ENCODE peak calls at places on chromosomes 5 and 9, in four cellular contexts. J is right cardiac atrium, D is heart left ventricle, Y is body of pancreas. O is an unnamed sample.
A peak's percentile ranks its signal among the peaks of the same experiment; 100 is the strongest.

GRCh38 chr5:99285606-99286005 is 356.8 kb upstream of the CHD1 start:
- DNase-seq in Y (peak; percentile 13), D (no peak), J (no peak), O (no peak)

GRCh38 chr5:50553560-50553984 is 112.5 kb upstream of the EMB start:
- DNase-seq in D (no peak), J (peak; percentile 11), Y (no peak), O (no peak)

GRCh38 chr5:151953833-151954232 is 29.2 kb upstream of the GLRA1 start:
- DNase-seq in Y (no peak), D (no peak), J (no peak), O (no peak)

GRCh38 chr9:137487454-137488329 is 28.6 kb upstream of the NSMF start:
- DNase-seq in Y (peak; percentile 25), J (no peak), D (no peak), O (no peak)

GRCh38 chr9:113210815-113211214 is 10.3 kb downstream of the FKBP15 start:
- DNase-seq in Y (peak; percentile 42), J (no peak), D (no peak), O (no peak)

GRCh38 chr9:25519286-25519685 is 159.0 kb downstream of the TUSC1 start:
- DNase-seq in D (no peak), Y (no peak), J (no peak), O (no peak)

GRCh38 chr5:38413696-38414095 is 142.8 kb downstream of the LIFR start:
- DNase-seq in D (no peak), Y (no peak), J (no peak), O (no peak)

GRCh38 chr5:154506049-154506715 is 28.2 kb upstream of the HAND1 start:
- DNase-seq in J (no peak), D (no peak), Y (no peak), O (no peak)

GRCh38 chr9:92482336-92482735 is at the start of gene ASPN:
- DNase-seq in Y (no peak), D (no peak), J (no peak), O (no peak)

GRCh38 chr5:121870489-121870888 is 18.8 kb downstream of the FTMT start:
- DNase-seq in J (no peak), D (no peak), Y (no peak), O (no peak)

GRCh38 chr5:127040779-127041520 is 10.6 kb upstream of the MARCHF3 start:
- DNase-seq in J (peak; percentile 19), Y (peak; percentile 8), D (no peak), O (peak; percentile 56)

GRCh38 chr5:149053027-149053705 is 9.7 kb downstream of the SH3TC2 start:
- DNase-seq in D (no peak), J (no peak), Y (no peak), O (no peak)

GRCh38 chr5:37717613-37718431 is 122.0 kb downstream of the GDNF start:
- DNase-seq in J (peak; percentile 25), Y (peak; percentile 74), D (peak; percentile 19), O (peak; percentile 80)

GRCh38 chr9:133569891-133570651 is 35.6 kb downstream of the ADAMTSL2 start:
- DNase-seq in J (no peak), D (no peak), Y (no peak), O (no peak)

GRCh38 chr5:73119492-73120157 is 750 bp upstream of the TMEM171 start:
- DNase-seq in D (no peak), J (no peak), Y (peak; percentile 75), O (peak; percentile 75)

GRCh38 chr5:176793343-176793699 is 17.0 kb upstream of the UNC5A start:
- DNase-seq in D (no peak), J (no peak), Y (no peak), O (no peak)

GRCh38 chr9:122053546-122053945 is 39.6 kb downstream of the TTLL11 start:
- DNase-seq in J (no peak), D (no peak), Y (no peak), O (peak; percentile 11)

GRCh38 chr5:147578228-147579024 is 68.6 kb upstream of the DPYSL3 start:
- DNase-seq in D (no peak), Y (peak; percentile 11), J (no peak), O (no peak)

GRCh38 chr5:129477544-129477943 is 17.4 kb downstream of the ADAMTS19 start:
- DNase-seq in D (no peak), J (no peak), Y (no peak), O (no peak)

GRCh38 chr5:134053840-134054338 is 49.1 kb upstream of the VDAC1 start:
- DNase-seq in J (no peak), Y (no peak), D (no peak), O (peak; percentile 51)

GRCh38 chr5:3958389-3958788 is 362.8 kb downstream of the IRX1 start:
- DNase-seq in J (no peak), D (no peak), Y (no peak), O (no peak)

GRCh38 chr9:113520109-113520642 is 56.6 kb downstream of the RGS3 start:
- DNase-seq in D (no peak), J (no peak), Y (peak; percentile 77), O (peak; percentile 64)

GRCh38 chr5:179285236-179285635 is 60.0 kb downstream of the ADAMTS2 start:
- DNase-seq in D (peak; percentile 72), J (peak; percentile 90), Y (peak; percentile 66), O (no peak)

GRCh38 chr9:130869250-130869649 is 27.4 kb downstream of the QRFP start:
- DNase-seq in Y (peak; percentile 45), D (peak; percentile 54), J (peak; percentile 74), O (peak; percentile 56)

GRCh38 chr5:108917596-108917995 is 169.9 kb downstream of the FER start:
- DNase-seq in J (no peak), D (no peak), Y (no peak), O (no peak)

GRCh38 chr9:6147847-6148246 is 67.8 kb upstream of the IL33 start:
- DNase-seq in J (no peak), D (no peak), Y (no peak), O (no peak)

GRCh38 chr5:10857333-10857723 is 96.3 kb upstream of the DAP start:
- DNase-seq in D (no peak), J (no peak), Y (no peak), O (no peak)

GRCh38 chr5:133967715-133968056 is 739 bp downstream of the C5orf15 start:
- DNase-seq in J (no peak), D (no peak), Y (no peak), O (peak; percentile 14)

GRCh38 chr9:135998410-135999071 is 37.4 kb upstream of the UBAC1 start:
- DNase-seq in J (no peak), Y (no peak), D (no peak), O (no peak)

GRCh38 chr5:64769856-64770255 is 1.1 kb downstream of the CWC27 start:
- DNase-seq in D (no peak), J (no peak), Y (no peak), O (no peak)

GRCh38 chr9:13432914-13433313 is 153.4 kb upstream of the MPDZ start:
- DNase-seq in J (no peak), D (no peak), Y (no peak), O (no peak)

GRCh38 chr5:119279093-119279492 is 76.7 kb upstream of the TNFAIP8 start:
- DNase-seq in D (no peak), J (no peak), Y (no peak), O (no peak)
- H3K4me1 ChIP-seq in D (peaks cover 18% of the 10 kb centered on the region), J (peaks cover 7% of the 10 kb centered on the region), Y (peaks cover 32% of the 10 kb centered on the region), O (peaks cover 7% of the 10 kb centered on the region)

GRCh38 chr5:181221792-181222629 is 1.1 kb upstream of the TRIM41 start:
- DNase-seq in J (peak; percentile 88), D (peak; percentile 90), Y (peak; percentile 96), O (peak; percentile 97)
- H3K4me1 ChIP-seq in J (peaks cover 4% of the 10 kb centered on the region), D (peaks cover 26% of the 10 kb centered on the region), Y (peaks cover 46% of the 10 kb centered on the region), O (peaks cover 13% of the 10 kb centered on the region)

GRCh38 chr9:35424356-35425352 is 65.3 kb upstream of the RUSC2 start:
- DNase-seq in D (no peak), Y (no peak), J (no peak), O (no peak)
- H3K4me1 ChIP-seq in D (no peaks in the 10 kb centered on the region), Y (peaks cover 12% of the 10 kb centered on the region), J (no peaks in the 10 kb centered on the region), O (no peaks in the 10 kb centered on the region)

GRCh38 chr5:59789894-59790293 is 103.6 kb downstream of the PDE4D start:
- DNase-seq in D (no peak), J (no peak), Y (no peak), O (no peak)

GRCh38 chr5:59789197-59789596 is 104.3 kb downstream of the PDE4D start:
- DNase-seq in J (no peak), D (no peak), Y (no peak), O (no peak)

GRCh38 chr5:59791602-59792001 is 101.9 kb downstream of the PDE4D start:
- DNase-seq in Y (no peak), J (no peak), D (no peak), O (no peak)

GRCh38 chr5:59791131-59791485 is 102.4 kb downstream of the PDE4D start:
- DNase-seq in D (no peak), Y (no peak), J (no peak), O (no peak)

DNA sequence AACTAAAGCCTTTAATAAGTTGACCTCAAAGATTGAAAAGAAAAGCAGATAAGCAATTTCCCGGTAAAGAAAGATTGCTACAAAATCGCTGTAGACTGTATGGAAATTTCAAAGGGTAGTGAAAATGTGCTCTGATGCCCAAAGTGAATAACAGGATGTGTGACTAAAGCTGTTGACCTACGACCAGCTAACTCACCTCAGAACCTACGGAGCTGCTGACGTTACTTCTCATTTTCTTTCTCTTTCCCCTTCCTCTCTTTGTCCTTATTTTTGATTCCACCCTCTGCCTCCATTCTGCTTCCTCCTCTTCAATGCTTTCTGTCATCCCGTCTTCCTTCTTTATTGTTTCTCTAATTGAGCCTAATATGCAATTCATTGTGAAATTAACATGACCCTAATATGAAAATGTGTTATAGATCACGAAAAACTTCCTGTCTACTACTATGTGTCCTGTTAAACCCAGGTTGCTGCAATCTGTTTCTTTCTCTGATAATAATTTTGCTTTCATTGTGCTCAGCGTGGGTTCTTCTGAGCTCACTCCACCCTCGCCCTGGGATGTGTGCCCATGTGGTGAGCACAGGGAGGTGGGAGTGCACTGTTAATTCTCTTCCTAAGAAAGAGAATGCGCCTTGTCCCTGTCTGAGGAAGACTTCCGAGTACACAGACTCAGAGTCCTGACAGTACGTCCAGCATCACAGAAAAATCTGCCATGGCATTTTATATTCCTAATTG is 103.0 kb downstream of the PDE4D start:
- DNase-seq in Y (no peak), J (peak; percentile 24), D (no peak), O (no peak)
- H3K4me1 ChIP-seq in Y (no peaks in the 10 kb centered on the region), J (no peaks in the 10 kb centered on the region), D (peaks cover 4% of the 10 kb centered on the region), O (peaks cover 5% of the 10 kb centered on the region)

GRCh38 chr5:136030252-136030651 is 1.5 kb downstream of the TGFBI start:
- DNase-seq in D (no peak), J (no peak), Y (no peak), O (no peak)
- H3K4me1 ChIP-seq in D (peaks cover 83% of the 10 kb centered on the region), J (no peaks in the 10 kb centered on the region), Y (peaks cover 12% of the 10 kb centered on the region), O (peaks cover 16% of the 10 kb centered on the region)

O was measured in transverse colon.